ENCODE peak calls at places on chromosomes 1 and 21, in six cellular contexts. One of them, this sample, is unnamed.

GRCh38 chr1:97396463-97396862 is 524.4 kb downstream of the DPYD start:
- DNase-seq in heart left ventricle: no peak
- DNase-seq in activated T-cell treated with anti-CD3 and anti-CD28 coated beads for 1 hour: no peak
- DNase-seq in sciatic nerve: no peak
- DNase-seq in HFFc6: peak
- DNase-seq in tibial nerve: no peak
- DNase-seq in this sample: no peak

GRCh38 chr1:232905324-232906034 is 44.9 kb upstream of the NTPCR start:
- DNase-seq in tibial nerve: no peak
- DNase-seq in HFFc6: no peak
- DNase-seq in activated T-cell treated with anti-CD3 and anti-CD28 coated beads for 1 hour: no peak
- DNase-seq in heart left ventricle: no peak
- DNase-seq in sciatic nerve: no peak
- DNase-seq in this sample: no peak

GRCh38 chr21:27329255-27329851 is 362.5 kb upstream of the ADAMTS5 start:
- DNase-seq in HFFc6: no peak
- DNase-seq in heart left ventricle: no peak
- DNase-seq in sciatic nerve: no peak
- DNase-seq in tibial nerve: no peak
- DNase-seq in activated T-cell treated with anti-CD3 and anti-CD28 coated beads for 1 hour: no peak
- DNase-seq in this sample: no peak

GRCh38 chr1:193322218-193322617 is 135.8 kb upstream of the B3GALT2 start:
- DNase-seq in tibial nerve: no peak
- DNase-seq in activated T-cell treated with anti-CD3 and anti-CD28 coated beads for 1 hour: no peak
- DNase-seq in HFFc6: peak
- DNase-seq in heart left ventricle: no peak
- DNase-seq in sciatic nerve: no peak
- DNase-seq in this sample: no peak

GRCh38 chr1:235411489-235412486 is 44.6 kb downstream of the TBCE start:
- DNase-seq in HFFc6: no peak
- DNase-seq in activated T-cell treated with anti-CD3 and anti-CD28 coated beads for 1 hour: no peak
- DNase-seq in heart left ventricle: no peak
- DNase-seq in sciatic nerve: no peak
- DNase-seq in tibial nerve: no peak
- DNase-seq in this sample: no peak

GRCh38 chr1:41682149-41682548 is 197.7 kb upstream of the EDN2 start:
- DNase-seq in sciatic nerve: no peak
- DNase-seq in tibial nerve: no peak
- DNase-seq in heart left ventricle: no peak
- DNase-seq in HFFc6: no peak
- DNase-seq in activated T-cell treated with anti-CD3 and anti-CD28 coated beads for 1 hour: no peak
- DNase-seq in this sample: no peak

GRCh38 chr1:207896547-207896946 is 14.4 kb downstream of the CD34 start:
- DNase-seq in heart left ventricle: no peak
- DNase-seq in HFFc6: no peak
- DNase-seq in sciatic nerve: no peak
- DNase-seq in activated T-cell treated with anti-CD3 and anti-CD28 coated beads for 1 hour: no peak
- DNase-seq in tibial nerve: no peak
- DNase-seq in this sample: no peak

GRCh38 chr1:116987256-116987555 is 14.4 kb upstream of the CD101 start:
- DNase-seq in activated T-cell treated with anti-CD3 and anti-CD28 coated beads for 1 hour: peak
- DNase-seq in HFFc6: no peak
- DNase-seq in heart left ventricle: no peak
- DNase-seq in sciatic nerve: no peak
- DNase-seq in tibial nerve: no peak
- DNase-seq in this sample: peak

GRCh38 chr21:43323244-43324005 is 103.5 kb downstream of the SIK1 start:
- DNase-seq in activated T-cell treated with anti-CD3 and anti-CD28 coated beads for 1 hour: no peak
- DNase-seq in HFFc6: no peak
- DNase-seq in heart left ventricle: peak
- DNase-seq in tibial nerve: no peak
- DNase-seq in sciatic nerve: no peak
- DNase-seq in this sample: no peak

GRCh38 chr1:156963621-156964020 is 43.2 kb downstream of the LRRC71 start:
- DNase-seq in heart left ventricle: peak
- DNase-seq in HFFc6: no peak
- DNase-seq in tibial nerve: no peak
- DNase-seq in activated T-cell treated with anti-CD3 and anti-CD28 coated beads for 1 hour: peak
- DNase-seq in sciatic nerve: no peak
- DNase-seq in this sample: peak

GRCh38 chr1:8419861-8420260 is 101.9 kb downstream of the SLC45A1 start:
- DNase-seq in heart left ventricle: no peak
- DNase-seq in sciatic nerve: no peak
- DNase-seq in HFFc6: no peak
- DNase-seq in activated T-cell treated with anti-CD3 and anti-CD28 coated beads for 1 hour: no peak
- DNase-seq in tibial nerve: no peak
- DNase-seq in this sample: no peak

GRCh38 chr1:80448081-80448480 is 1352.7 kb upstream of the ADGRL2 start:
- DNase-seq in HFFc6: no peak
- DNase-seq in heart left ventricle: no peak
- DNase-seq in activated T-cell treated with anti-CD3 and anti-CD28 coated beads for 1 hour: no peak
- DNase-seq in tibial nerve: no peak
- DNase-seq in sciatic nerve: no peak
- DNase-seq in this sample: no peak

GRCh38 chr1:229885568-229886495 is 181.2 kb upstream of the GALNT2 start:
- DNase-seq in heart left ventricle: no peak
- DNase-seq in activated T-cell treated with anti-CD3 and anti-CD28 coated beads for 1 hour: no peak
- DNase-seq in HFFc6: no peak
- DNase-seq in tibial nerve: no peak
- DNase-seq in sciatic nerve: no peak
- DNase-seq in this sample: no peak

GRCh38 chr1:86068126-86068805 is 88.3 kb downstream of the COL24A1 start:
- DNase-seq in heart left ventricle: no peak
- DNase-seq in activated T-cell treated with anti-CD3 and anti-CD28 coated beads for 1 hour: no peak
- DNase-seq in tibial nerve: no peak
- DNase-seq in HFFc6: no peak
- DNase-seq in sciatic nerve: no peak
- DNase-seq in this sample: no peak

GRCh38 chr1:116019653-116020253 is 43.4 kb downstream of the SLC22A15 start:
- DNase-seq in heart left ventricle: no peak
- DNase-seq in tibial nerve: no peak
- DNase-seq in sciatic nerve: no peak
- DNase-seq in HFFc6: no peak
- DNase-seq in activated T-cell treated with anti-CD3 and anti-CD28 coated beads for 1 hour: no peak
- DNase-seq in this sample: no peak

GRCh38 chr1:161994153-161994814 is 29.4 kb downstream of the OLFML2B start:
- DNase-seq in HFFc6: peak
- DNase-seq in sciatic nerve: peak
- DNase-seq in tibial nerve: no peak
- DNase-seq in heart left ventricle: peak
- DNase-seq in activated T-cell treated with anti-CD3 and anti-CD28 coated beads for 1 hour: no peak
- DNase-seq in this sample: no peak

GRCh38 chr1:26820784-26821269 is 5.7 kb upstream of the ZDHHC18 start:
- DNase-seq in HFFc6: no peak
- DNase-seq in heart left ventricle: no peak
- DNase-seq in sciatic nerve: no peak
- DNase-seq in tibial nerve: no peak
- DNase-seq in activated T-cell treated with anti-CD3 and anti-CD28 coated beads for 1 hour: no peak
- DNase-seq in this sample: no peak

GRCh38 chr1:235047331-235047871 is 81.2 kb downstream of the TOMM20 start:
- DNase-seq in tibial nerve: no peak
- DNase-seq in HFFc6: no peak
- DNase-seq in sciatic nerve: no peak
- DNase-seq in heart left ventricle: no peak
- DNase-seq in activated T-cell treated with anti-CD3 and anti-CD28 coated beads for 1 hour: no peak
- DNase-seq in this sample: no peak

GRCh38 chr1:95406279-95406678 is 172.3 kb downstream of the RWDD3 start:
- DNase-seq in tibial nerve: no peak
- DNase-seq in activated T-cell treated with anti-CD3 and anti-CD28 coated beads for 1 hour: no peak
- DNase-seq in heart left ventricle: no peak
- DNase-seq in sciatic nerve: no peak
- DNase-seq in HFFc6: no peak
- DNase-seq in this sample: no peak

GRCh38 chr21:27799861-27800260 is 833.0 kb upstream of the ADAMTS5 start:
- DNase-seq in activated T-cell treated with anti-CD3 and anti-CD28 coated beads for 1 hour: no peak
- DNase-seq in sciatic nerve: no peak
- DNase-seq in tibial nerve: no peak
- DNase-seq in HFFc6: no peak
- DNase-seq in heart left ventricle: no peak
- DNase-seq in this sample: no peak

GRCh38 chr1:31573261-31573660 is 3.1 kb upstream of the TINAGL1 start:
- DNase-seq in heart left ventricle: no peak
- DNase-seq in activated T-cell treated with anti-CD3 and anti-CD28 coated beads for 1 hour: no peak
- DNase-seq in sciatic nerve: peak
- DNase-seq in HFFc6: no peak
- DNase-seq in tibial nerve: no peak
- DNase-seq in this sample: no peak

GRCh38 chr21:45557611-45558043 is 15.4 kb upstream of the SLC19A1 start:
- DNase-seq in heart left ventricle: peak
- DNase-seq in HFFc6: no peak
- DNase-seq in activated T-cell treated with anti-CD3 and anti-CD28 coated beads for 1 hour: no peak
- DNase-seq in sciatic nerve: peak
- DNase-seq in tibial nerve: no peak
- DNase-seq in this sample: no peak

GRCh38 chr1:187665513-187665912 is 836.8 kb downstream of the PLA2G4A start:
- DNase-seq in activated T-cell treated with anti-CD3 and anti-CD28 coated beads for 1 hour: no peak
- DNase-seq in sciatic nerve: no peak
- DNase-seq in HFFc6: no peak
- DNase-seq in heart left ventricle: no peak
- DNase-seq in tibial nerve: no peak
- DNase-seq in this sample: no peak

This sample was measured in CD8-positive, alpha-beta T cell.